ENCODE peak calls at places on chromosomes 13 and 19, in eight cellular contexts. O is kidney; M is ecto neural progenitor cell; V is stimulated activated CD4-positive, alpha-beta T cell treated with anti-CD3 and anti-CD28 coated beads, TNF-alpha, amount 100 ng/mL, for 48 hours; B is T-helper 17 cell; Y is fibroblast of the conjunctiva; R is heart right ventricle; Z is mesenchymal stem cell. K is an unnamed sample.

GRCh38 chr13:65597839-65598818 is 1632.0 kb downstream of the PCDH9 start:
- DNase-seq in O (no peak), M (no peak), V (no peak), B (no peak), Y (peak), R (no peak), Z (peak), K (no peak)

GRCh38 chr19:41412953-41413352 is 14.2 kb downstream of the B3GNT8 start:
- DNase-seq in O (no peak), M (no peak), V (no peak), B (no peak), Y (no peak), R (no peak), Z (no peak), K (no peak)

GRCh38 chr13:67803118-67803517 is 573.0 kb upstream of the PCDH9 start:
- DNase-seq in O (no peak), M (no peak), V (no peak), B (no peak), Y (no peak), R (no peak), Z (no peak), K (no peak)

GRCh38 chr19:48780684-48781391 is 25.5 kb downstream of the FGF21 start:
- DNase-seq in O (no peak), M (no peak), V (no peak), B (no peak), Y (no peak), R (no peak), Z (peak), K (no peak)

GRCh38 chr13:90395846-90396245 is 951.6 kb upstream of the MIR17HG start:
- DNase-seq in O (no peak), M (no peak), V (no peak), B (no peak), Y (no peak), R (no peak), Z (no peak), K (no peak)

GRCh38 chr13:101515504-101515903 is 63.0 kb downstream of the ITGBL1 start:
- DNase-seq in O (no peak), M (no peak), V (no peak), B (no peak), Y (no peak), R (no peak), Z (no peak), K (no peak)

GRCh38 chr13:51764184-51765141 is 39.5 kb downstream of the DHRS12 start:
- DNase-seq in O (peak), M (no peak), V (peak), B (peak), Y (peak), R (peak), Z (peak), K (peak)

GRCh38 chr19:5048727-5049553 is 80.0 kb downstream of the KDM4B start:
- DNase-seq in O (no peak), M (no peak), V (no peak), B (no peak), Y (no peak), R (no peak), Z (peak), K (no peak)

GRCh38 chr13:33260168-33261098 is 25.1 kb downstream of the STARD13 start:
- DNase-seq in O (no peak), M (no peak), V (no peak), B (no peak), Y (no peak), R (no peak), Z (no peak), K (no peak)

GRCh38 chr13:22589880-22590279 is 590.9 kb upstream of the SGCG start:
- DNase-seq in O (no peak), M (no peak), V (no peak), B (no peak), Y (no peak), R (no peak), Z (no peak), K (no peak)

GRCh38 chr13:99123101-99124045 is 77.3 kb upstream of the UBAC2 start:
- DNase-seq in O (no peak), M (no peak), V (no peak), B (no peak), Y (no peak), R (no peak), Z (peak), K (no peak)

GRCh38 chr13:26425439-26426358 is 131.8 kb upstream of the WASF3 start:
- DNase-seq in O (peak), M (no peak), V (no peak), B (no peak), Y (no peak), R (no peak), Z (peak), K (no peak)

GRCh38 chr13:33207616-33207964 is 78.0 kb downstream of the STARD13 start:
- DNase-seq in O (no peak), M (no peak), V (no peak), B (no peak), Y (peak), R (no peak), Z (peak), K (no peak)

GRCh38 chr13:111937763-111938375 is 129.1 kb upstream of the SOX1 start:
- DNase-seq in O (no peak), M (peak), V (no peak), B (no peak), Y (no peak), R (no peak), Z (peak), K (no peak)

GRCh38 chr19:18972851-18973250 is 31.8 kb upstream of the HOMER3 start:
- DNase-seq in O (no peak), M (no peak), V (no peak), B (no peak), Y (no peak), R (no peak), Z (no peak), K (no peak)

GRCh38 chr13:33441015-33441414 is 155.5 kb upstream of the STARD13 start:
- DNase-seq in O (no peak), M (no peak), V (no peak), B (no peak), Y (no peak), R (no peak), Z (peak), K (no peak)

GRCh38 chr13:71860547-71861131 is 6.4 kb downstream of the DACH1 start:
- DNase-seq in O (no peak), M (no peak), V (no peak), B (no peak), Y (no peak), R (no peak), Z (no peak), K (no peak)

GRCh38 chr13:60143775-60144174 is 20.0 kb downstream of the DIAPH3 start:
- DNase-seq in O (no peak), M (no peak), V (no peak), B (no peak), Y (no peak), R (no peak), Z (no peak), K (no peak)

GRCh38 chr19:17332677-17333581 is 1.7 kb downstream of the ANO8 start:
- DNase-seq in O (no peak), M (peak), V (no peak), B (no peak), Y (no peak), R (no peak), Z (peak), K (no peak)

GRCh38 chr13:113357529-113357928 is 6.4 kb downstream of the GRTP1 start:
- DNase-seq in O (peak), M (no peak), V (no peak), B (no peak), Y (no peak), R (no peak), Z (peak), K (no peak)

K was measured in T-helper 22 cell.